ENCODE peak calls at places on chromosomes 11 and 22, in four cellular contexts. P is AG10803, Q is skeletal muscle cell, M is GM12864. S is an unnamed sample.

GRCh38 chr22:23090079-23090835 is 19.9 kb downstream of the GNAZ start:
- DNase-seq in M (no peak), P (no peak), Q (no peak), S (no peak)

GRCh38 chr11:72598901-72599300 is 75.3 kb downstream of the PDE2A start:
- DNase-seq in P (peak), Q (no peak), M (no peak), S (peak)

GRCh38 chr11:17574799-17575144 is 27.7 kb downstream of the OTOG start:
- DNase-seq in M (no peak), P (no peak), Q (no peak), S (no peak)

GRCh38 chr22:38202437-38203089 is 769 bp downstream of the MAFF start:
- DNase-seq in P (peak), M (no peak), Q (peak), S (peak)

GRCh38 chr11:128227466-128227865 is 359.9 kb downstream of the ETS1 start:
- DNase-seq in Q (no peak), M (no peak), P (no peak), S (no peak)

GRCh38 chr11:15800121-15800800 is 556.1 kb downstream of the SOX6 start:
- DNase-seq in Q (peak), P (peak), M (no peak), S (peak)

GRCh38 chr22:44818727-44819126 is 66.4 kb downstream of the ARHGAP8 start:
- DNase-seq in M (no peak), Q (no peak), P (no peak), S (no peak)

GRCh38 chr11:70536051-70536877 is 137.9 kb downstream of the CTTN start:
- DNase-seq in P (no peak), M (no peak), Q (no peak), S (no peak)

GRCh38 chr11:36149538-36150242 is 139.5 kb downstream of the COMMD9 start:
- DNase-seq in P (peak), Q (peak), M (no peak), S (peak)

GRCh38 chr11:19676508-19677379 is 35.9 kb upstream of the NAV2 start:
- DNase-seq in P (no peak), M (no peak), Q (no peak), S (no peak)
- H3K4me3 ChIP-seq in P (no peak), M (no peak), Q (no peak), S (no peak)

DNA sequence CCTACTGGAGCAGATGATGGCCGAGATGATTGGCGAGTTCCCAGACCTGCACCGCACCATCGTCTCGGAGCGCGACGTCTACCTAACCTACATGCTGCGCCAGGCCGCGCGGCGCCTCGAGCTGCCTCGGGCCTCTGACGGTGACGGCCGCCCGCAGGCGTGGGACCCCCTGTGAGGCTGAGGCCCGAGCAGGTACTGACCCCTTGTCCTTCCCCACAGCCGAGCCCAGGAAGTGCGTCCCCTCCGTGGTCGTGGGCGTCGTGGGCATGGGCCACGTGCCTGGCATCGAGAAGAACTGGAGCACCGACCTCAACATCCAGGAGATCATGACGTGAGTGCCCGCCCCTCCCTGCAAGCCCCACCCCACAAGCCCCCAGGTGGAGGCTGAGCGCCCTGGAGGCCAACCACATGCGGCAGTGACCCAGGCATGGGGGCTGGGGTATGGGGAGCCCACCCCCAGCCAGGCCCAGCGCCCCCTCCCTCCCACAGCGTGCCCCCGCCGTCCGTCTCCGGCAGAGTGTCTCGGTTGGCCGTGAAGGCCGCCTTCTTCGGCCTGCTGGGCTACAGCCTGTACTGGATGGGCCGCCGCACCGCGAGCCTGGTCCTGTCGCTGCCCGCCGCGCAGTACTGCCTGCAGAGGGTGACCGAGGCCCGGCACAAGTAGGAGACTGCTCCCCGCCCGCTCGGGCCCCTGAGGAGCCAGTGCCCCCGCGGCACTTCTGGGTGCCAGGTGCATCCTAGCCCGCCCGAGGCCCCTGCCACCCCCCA is 2.8 kb upstream of the SELENOO start:
- DNase-seq in P (no peak), M (no peak), Q (no peak), S (no peak)
- H3K4me3 ChIP-seq in P (no peak), M (no peak), Q (no peak), S (no peak)

DNA sequence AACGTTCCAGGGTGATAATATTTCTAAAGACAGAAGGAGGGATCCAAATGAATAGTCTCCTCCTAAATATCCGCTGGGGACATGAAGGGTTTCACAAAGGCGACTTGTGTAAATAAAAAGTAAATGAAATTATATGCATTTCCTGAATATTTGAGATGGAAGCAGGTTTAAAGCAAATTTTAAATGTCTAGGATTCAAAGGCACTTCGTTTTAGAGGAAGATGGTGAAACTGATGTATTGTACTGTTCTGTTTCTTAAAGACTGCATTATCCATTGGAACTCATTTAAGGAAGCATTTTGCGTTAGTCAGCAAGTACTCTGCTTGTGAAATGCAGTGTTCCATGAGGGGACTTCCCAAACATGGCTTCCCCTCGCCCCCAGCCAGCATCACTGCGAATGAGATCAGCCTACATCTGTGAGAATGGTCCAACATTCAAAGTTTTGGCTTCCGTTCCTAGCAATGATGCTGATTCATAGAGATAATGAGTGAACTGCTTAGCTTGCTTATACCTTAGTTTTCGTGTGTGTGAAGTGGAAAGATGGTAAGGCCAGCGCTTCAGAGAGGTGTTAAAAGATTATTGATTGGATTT is 1.5 kb downstream of the RAB39A start:
- DNase-seq in P (no peak), M (peak), Q (no peak), S (no peak)
- H3K4me3 ChIP-seq in P (no peak), M (peak), Q (no peak), S (no peak)

GRCh38 chr22:46068908-46069481 is 81.3 kb upstream of the PPARA start:
- DNase-seq in Q (no peak), M (no peak), P (peak), S (peak)

GRCh38 chr22:46065733-46066454 is 84.4 kb upstream of the PPARA start:
- DNase-seq in P (peak), M (no peak), Q (no peak), S (no peak)

GRCh38 chr22:46068176-46068907 is 82.0 kb upstream of the PPARA start:
- DNase-seq in P (no peak), M (no peak), Q (no peak), S (no peak)

GRCh38 chr22:46066691-46067090 is 83.6 kb upstream of the PPARA start:
- DNase-seq in P (peak), Q (no peak), M (no peak), S (no peak)

DNA sequence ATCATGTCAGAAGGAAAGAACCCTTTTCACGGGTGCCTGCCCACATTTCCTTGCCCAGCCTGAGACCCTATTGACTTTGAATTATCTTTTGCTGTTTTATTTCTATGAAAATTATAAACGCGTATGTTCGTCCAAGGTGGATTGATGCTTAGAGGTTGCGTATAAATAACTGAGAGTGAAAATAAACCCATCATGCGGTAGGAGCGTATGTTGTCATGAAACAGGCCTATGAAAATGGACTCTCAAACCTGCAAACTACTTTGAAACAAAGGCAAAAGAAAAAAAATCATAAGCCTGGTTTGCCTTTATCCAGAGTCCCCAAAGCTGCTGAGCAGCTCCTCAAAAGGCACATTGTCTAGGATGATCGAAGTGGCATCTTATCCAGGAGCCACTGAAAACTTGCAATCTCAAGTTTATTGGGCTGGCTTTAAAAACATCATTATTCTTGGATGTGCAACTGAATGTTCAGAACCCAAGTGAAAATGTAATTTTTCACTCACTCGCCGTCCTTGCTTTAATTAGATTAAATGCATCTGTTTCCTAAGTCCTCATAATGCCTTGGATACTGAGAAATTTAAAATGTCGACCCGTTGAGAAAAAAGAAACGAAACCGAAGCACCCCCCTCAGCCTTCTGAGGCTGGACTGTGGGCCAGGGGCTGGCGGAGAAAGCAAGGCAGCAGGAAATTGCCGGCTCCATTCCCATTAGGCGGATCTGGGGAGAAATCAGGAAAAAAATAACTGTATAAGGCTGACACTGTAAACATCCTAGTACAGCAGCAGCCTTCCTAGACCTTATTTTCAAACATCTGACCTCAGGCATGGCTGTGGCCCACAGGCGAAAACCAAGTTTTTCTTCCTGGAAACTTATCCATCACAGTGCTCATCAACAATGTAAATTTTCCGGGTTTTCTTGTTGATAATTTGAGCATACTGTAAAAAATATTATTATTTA is 82.9 kb upstream of the PPARA start:
- DNase-seq in M (no peak), P (peak), Q (no peak), S (no peak)
- H3K4me3 ChIP-seq in M (no peak), P (peak), Q (no peak), S (no peak)

GRCh38 chr22:46063861-46064235 is 86.5 kb upstream of the PPARA start:
- DNase-seq in Q (no peak), M (no peak), P (no peak), S (no peak)
- H3K4me3 ChIP-seq in Q (no peak), M (no peak), P (peak), S (peak)

GRCh38 chr11:9677951-9678350 is 14.1 kb downstream of the SWAP70 start:
- DNase-seq in P (no peak), Q (no peak), M (no peak), S (no peak)
- H3K4me3 ChIP-seq in P (no peak), Q (no peak), M (no peak), S (no peak)

DNA sequence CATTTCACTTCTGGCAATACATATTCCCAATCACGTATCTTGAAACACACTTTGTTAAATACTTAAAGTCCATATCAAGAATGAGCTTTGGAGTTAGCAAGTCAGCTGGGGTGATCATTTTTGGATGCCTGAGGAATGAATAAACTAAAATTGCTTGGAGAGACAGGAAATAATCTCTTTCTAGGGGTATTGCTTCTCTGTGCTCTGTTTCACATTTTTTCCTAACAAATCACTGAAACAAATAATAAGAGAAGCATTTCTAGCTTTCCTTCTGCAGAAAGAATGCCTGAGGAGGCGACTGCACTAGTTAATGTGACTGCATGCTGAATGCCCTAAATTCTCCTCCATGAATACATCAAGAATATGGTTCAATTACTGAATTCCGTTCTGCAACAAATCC is 541.4 kb upstream of the CCDC90B start:
- DNase-seq in Q (no peak), P (peak), M (no peak), S (peak)
- H3K4me3 ChIP-seq in Q (no peak), P (no peak), M (no peak), S (peak)

S was measured in mesenchymal stem cell.